ENCODE peak calls at places on chromosomes 11 and 22, in ten cellular contexts. H is endodermal cell, R is nucleus accumbens, F is NCI-H510A treated with DMSO at 0.1 percent for 48 hours, D is GM20000, O is endothelial cell, P is LoVo, J is PC-9, C is substantia nigra, K is HFFc6. Z is an unnamed sample.

GRCh38 chr11:33733978-33734377 is 2.2 kb downstream of the CD59 start:
- DNase-seq in H (no peak), R (no peak), F (no peak), D (no peak), O (no peak), P (no peak), J (no peak), C (no peak), K (no peak), Z (no peak)

GRCh38 chr11:69540118-69541000 is 58.9 kb downstream of the LINC01488 start:
- DNase-seq in H (peak), R (no peak), F (no peak), D (no peak), O (no peak), P (no peak), J (no peak), C (no peak), K (no peak), Z (no peak)

GRCh38 chr22:50544746-50545253 is 899 bp upstream of the KLHDC7B start:
- DNase-seq in H (no peak), R (no peak), F (no peak), D (peak), O (no peak), P (peak), J (peak), C (no peak), K (no peak), Z (no peak)

GRCh38 chr22:49147617-49148175 is 680.0 kb downstream of the BRD1 start:
- DNase-seq in H (no peak), R (no peak), F (no peak), D (no peak), O (no peak), P (no peak), J (no peak), C (no peak), K (no peak), Z (no peak)

GRCh38 chr11:128021304-128022006 is 565.9 kb downstream of the ETS1 start:
- DNase-seq in H (peak), R (no peak), F (no peak), D (no peak), O (peak), P (no peak), J (no peak), C (no peak), K (peak), Z (no peak)

GRCh38 chr11:110805764-110806163 is 93.5 kb upstream of the ARHGAP20 start:
- DNase-seq in H (no peak), R (no peak), F (no peak), D (no peak), O (no peak), P (no peak), J (no peak), C (no peak), K (no peak), Z (no peak)

GRCh38 chr11:19912206-19913118 is 199.8 kb downstream of the NAV2 start:
- DNase-seq in H (no peak), R (no peak), F (peak), D (no peak), O (no peak), P (no peak), J (no peak), C (no peak), K (no peak), Z (no peak)

GRCh38 chr11:122711362-122711761 is 55.8 kb downstream of the UBASH3B start:
- DNase-seq in H (no peak), R (no peak), F (no peak), D (no peak), O (no peak), P (no peak), J (no peak), C (no peak), K (no peak), Z (no peak)

GRCh38 chr22:42065408-42066132 is 5.0 kb downstream of the NAGA start:
- DNase-seq in H (peak), R (no peak), F (no peak), D (no peak), O (no peak), P (no peak), J (no peak), C (no peak), K (no peak), Z (no peak)

GRCh38 chr11:100094121-100094865 is 592.8 kb upstream of the ARHGAP42 start:
- DNase-seq in H (no peak), R (no peak), F (no peak), D (no peak), O (no peak), P (no peak), J (no peak), C (no peak), K (no peak), Z (no peak)

GRCh38 chr11:113873241-113873626 is 2.1 kb downstream of the USP28 start:
- DNase-seq in H (peak), R (no peak), F (no peak), D (no peak), O (no peak), P (no peak), J (no peak), C (no peak), K (no peak), Z (peak)

GRCh38 chr11:37110383-37110782 is 512.3 kb upstream of the RAG2 start:
- DNase-seq in H (no peak), R (no peak), F (peak), D (no peak), O (no peak), P (no peak), J (no peak), C (no peak), K (no peak), Z (no peak)

GRCh38 chr11:96254087-96254486 is 88.9 kb downstream of the MAML2 start:
- DNase-seq in H (no peak), R (no peak), F (no peak), D (peak), O (peak), P (no peak), J (no peak), C (no peak), K (no peak), Z (no peak)

GRCh38 chr11:14182833-14183340 is 176.1 kb downstream of the RRAS2 start:
- DNase-seq in H (no peak), R (no peak), F (no peak), D (no peak), O (no peak), P (no peak), J (no peak), C (no peak), K (no peak), Z (no peak)

GRCh38 chr11:12691473-12691872 is 17.3 kb downstream of the TEAD1 start:
- DNase-seq in H (no peak), R (no peak), F (no peak), D (no peak), O (no peak), P (no peak), J (no peak), C (no peak), K (peak), Z (no peak)

Z was measured in HEK293T.